ENCODE peak calls at places on chromosomes 2 and 18, in four cellular contexts. One of them, this sample, is unnamed.

GRCh38 chr2:2422621-2423020 is 91.5 kb upstream of the MYT1L start:
- DNase-seq in K562: no peak
- DNase-seq in H1: no peak
- DNase-seq in A549: no peak
- DNase-seq in this sample: no peak

GRCh38 chr2:145012214-145012670 is 492.3 kb upstream of the ZEB2 start:
- DNase-seq in K562: no peak
- DNase-seq in H1: no peak
- DNase-seq in A549: peak; percentile 46
- DNase-seq in this sample: no peak

GRCh38 chr2:189022492-189022891 is 48.3 kb downstream of the COL3A1 start:
- DNase-seq in K562: no peak
- DNase-seq in H1: no peak
- DNase-seq in A549: no peak
- DNase-seq in this sample: no peak

GRCh38 chr2:197008229-197008628 is 81.7 kb upstream of the PGAP1 start:
- DNase-seq in K562: no peak
- DNase-seq in H1: no peak
- DNase-seq in A549: peak; percentile 12
- DNase-seq in this sample: no peak

GRCh38 chr2:15449542-15450236 is 111.4 kb downstream of the NBAS start:
- DNase-seq in K562: peak; percentile 28
- DNase-seq in H1: no peak
- DNase-seq in A549: no peak
- DNase-seq in this sample: no peak

GRCh38 chr18:74282359-74283254 is 9.2 kb downstream of the CYB5A start:
- DNase-seq in K562: no peak
- DNase-seq in H1: no peak
- DNase-seq in A549: no peak
- DNase-seq in this sample: peak; percentile 44

GRCh38 chr2:1070601-1071000 is 120.0 kb downstream of the SNTG2 start:
- DNase-seq in K562: no peak
- DNase-seq in H1: no peak
- DNase-seq in A549: no peak
- DNase-seq in this sample: no peak

GRCh38 chr2:25499157-25499556 is 157.4 kb upstream of the DNMT3A start:
- DNase-seq in K562: no peak
- DNase-seq in H1: no peak
- DNase-seq in A549: no peak
- DNase-seq in this sample: no peak

GRCh38 chr2:9408641-9409151 is 14.6 kb downstream of the ITGB1BP1 start:
- DNase-seq in K562: no peak
- DNase-seq in H1: no peak
- DNase-seq in A549: no peak
- DNase-seq in this sample: no peak

GRCh38 chr18:23331091-23331920 is 121.8 kb upstream of the RIOK3 start:
- DNase-seq in K562: no peak
- DNase-seq in H1: no peak
- DNase-seq in A549: no peak
- DNase-seq in this sample: no peak

GRCh38 chr18:40314199-40314598 is 1640.8 kb upstream of the PIK3C3 start:
- DNase-seq in K562: no peak
- DNase-seq in H1: no peak
- DNase-seq in A549: no peak
- DNase-seq in this sample: no peak

GRCh38 chr2:224843141-224843540 is 127.0 kb upstream of the CCDC195 start:
- DNase-seq in K562: no peak
- DNase-seq in H1: no peak
- DNase-seq in A549: no peak
- DNase-seq in this sample: no peak

GRCh38 chr2:37819228-37819627 is 105.9 kb upstream of the RMDN2 start:
- DNase-seq in K562: no peak
- DNase-seq in H1: no peak
- DNase-seq in A549: no peak
- DNase-seq in this sample: no peak

GRCh38 chr2:60959501-60959900 is 58.0 kb upstream of the PEX13 start:
- DNase-seq in K562: no peak
- DNase-seq in H1: no peak
- DNase-seq in A549: no peak
- DNase-seq in this sample: no peak

GRCh38 chr2:75113217-75113616 is 86.1 kb downstream of the TACR1 start:
- DNase-seq in K562: no peak
- DNase-seq in H1: no peak
- DNase-seq in A549: no peak
- DNase-seq in this sample: no peak

GRCh38 chr2:67670704-67671300 is 273.7 kb downstream of the ETAA1 start:
- DNase-seq in K562: no peak
- DNase-seq in H1: no peak
- DNase-seq in A549: no peak
- DNase-seq in this sample: peak; percentile 14

GRCh38 chr2:219252900-219253752 is at the start of gene TUBA4B:
- DNase-seq in K562: peak; percentile 65
- DNase-seq in H1: no peak
- DNase-seq in A549: peak; percentile 43
- DNase-seq in this sample: no peak

GRCh38 chr2:46537624-46538023 is 58.3 kb downstream of the TMEM247 start:
- DNase-seq in K562: no peak
- DNase-seq in H1: no peak
- DNase-seq in A549: no peak
- DNase-seq in this sample: no peak

GRCh38 chr2:46540496-46541342 is 61.4 kb downstream of the TMEM247 start:
- DNase-seq in K562: no peak
- DNase-seq in H1: no peak
- DNase-seq in A549: peak; percentile 68
- DNase-seq in this sample: peak; percentile 42

GRCh38 chr2:46539327-46540276 is 60.2 kb downstream of the TMEM247 start:
- DNase-seq in K562: no peak
- DNase-seq in H1: no peak
- DNase-seq in A549: no peak
- DNase-seq in this sample: no peak

GRCh38 chr2:46537046-46537445 is 57.7 kb downstream of the TMEM247 start:
- DNase-seq in K562: no peak
- DNase-seq in H1: no peak
- DNase-seq in A549: no peak
- DNase-seq in this sample: no peak

GRCh38 chr2:46538393-46538792 is 59.0 kb downstream of the TMEM247 start:
- DNase-seq in K562: no peak
- DNase-seq in H1: no peak
- DNase-seq in A549: no peak
- DNase-seq in this sample: no peak
- TF ChIP-seq PHF8 in K562: no peak
- TF ChIP-seq PHF8 in H1: no peak
- TF ChIP-seq PHF8 in A549: no peak
- TF ChIP-seq PHF8 in this sample: no peak

DNA sequence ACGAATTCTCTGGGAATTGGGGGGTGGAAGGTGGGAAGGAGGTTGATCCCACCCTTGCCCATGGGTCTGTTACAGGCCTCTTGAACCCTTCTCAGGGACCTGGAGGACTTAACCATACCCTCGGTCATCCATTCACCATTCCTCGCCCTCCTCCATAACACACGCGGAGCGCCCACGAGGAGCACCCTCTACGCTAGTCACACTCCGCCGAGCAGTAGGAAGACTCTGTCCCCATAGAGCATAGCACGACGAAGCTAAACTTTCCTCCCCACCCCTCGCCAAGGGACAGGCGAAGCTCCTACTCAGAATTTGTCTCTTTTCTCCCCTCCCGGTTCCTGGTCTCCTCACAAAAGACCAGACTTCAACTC is 611 bp upstream of the ITSN2 start:
- DNase-seq in K562: no peak
- DNase-seq in H1: no peak
- DNase-seq in A549: no peak
- DNase-seq in this sample: no peak
- TF ChIP-seq PHF8 in K562: no peak
- TF ChIP-seq PHF8 in H1: no peak
- TF ChIP-seq PHF8 in A549: no peak
- TF ChIP-seq PHF8 in this sample: no peak

GRCh38 chr2:23824777-23825212 is 102.1 kb downstream of the ATAD2B start:
- DNase-seq in K562: peak; percentile 62
- DNase-seq in H1: no peak
- DNase-seq in A549: peak; percentile 60
- DNase-seq in this sample: peak; percentile 51

GRCh38 chr2:23828986-23829385 is 97.9 kb downstream of the ATAD2B start:
- DNase-seq in K562: no peak
- DNase-seq in H1: no peak
- DNase-seq in A549: no peak
- DNase-seq in this sample: no peak

GRCh38 chr2:23826079-23826478 is 100.8 kb downstream of the ATAD2B start:
- DNase-seq in K562: no peak
- DNase-seq in H1: no peak
- DNase-seq in A549: no peak
- DNase-seq in this sample: no peak

GRCh38 chr2:23828256-23828980 is 98.5 kb downstream of the ATAD2B start:
- DNase-seq in K562: no peak
- DNase-seq in H1: no peak
- DNase-seq in A549: peak; percentile 12
- DNase-seq in this sample: no peak

GRCh38 chr2:23826771-23827170 is 100.2 kb downstream of the ATAD2B start:
- DNase-seq in K562: no peak
- DNase-seq in H1: no peak
- DNase-seq in A549: no peak
- DNase-seq in this sample: no peak
- TF ChIP-seq PHF8 in K562: no peak
- TF ChIP-seq PHF8 in H1: no peak
- TF ChIP-seq PHF8 in A549: no peak
- TF ChIP-seq PHF8 in this sample: no peak

GRCh38 chr2:99081886-99082285 is 59.6 kb upstream of the C2orf15 start:
- DNase-seq in K562: no peak
- DNase-seq in H1: no peak
- DNase-seq in A549: no peak
- DNase-seq in this sample: no peak

GRCh38 chr2:99084256-99084655 is 57.3 kb upstream of the C2orf15 start:
- DNase-seq in K562: no peak
- DNase-seq in H1: no peak
- DNase-seq in A549: no peak
- DNase-seq in this sample: no peak

GRCh38 chr2:99086385-99086784 is 55.1 kb upstream of the C2orf15 start:
- DNase-seq in K562: no peak
- DNase-seq in H1: no peak
- DNase-seq in A549: no peak
- DNase-seq in this sample: no peak

GRCh38 chr2:99088017-99088416 is 53.5 kb upstream of the C2orf15 start:
- DNase-seq in K562: no peak
- DNase-seq in H1: no peak
- DNase-seq in A549: no peak
- DNase-seq in this sample: no peak

DNA sequence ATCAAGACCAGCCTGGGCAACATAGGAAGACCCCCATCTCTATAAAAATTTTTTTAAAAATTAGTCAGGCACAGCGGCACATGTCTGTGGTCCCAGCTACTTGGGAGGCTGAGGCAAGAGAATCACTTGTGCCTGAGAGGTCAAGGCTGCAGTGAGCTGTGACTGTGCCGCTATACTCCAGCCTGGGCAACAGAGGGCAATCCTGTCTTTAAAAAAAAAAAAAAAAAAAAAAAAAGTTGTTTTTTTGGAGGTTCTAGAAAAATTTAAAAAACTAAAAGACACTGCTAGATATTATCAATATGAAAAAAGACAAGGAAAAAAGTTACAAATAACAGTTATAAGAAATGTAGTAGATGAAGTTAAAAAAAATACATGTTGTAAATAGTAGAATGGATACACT is 56.1 kb upstream of the C2orf15 start:
- DNase-seq in K562: peak; percentile 33
- DNase-seq in H1: no peak
- DNase-seq in A549: peak; percentile 36
- DNase-seq in this sample: peak; percentile 20
- TF ChIP-seq PHF8 in K562: no peak
- TF ChIP-seq PHF8 in H1: no peak
- TF ChIP-seq PHF8 in A549: no peak
- TF ChIP-seq PHF8 in this sample: no peak

GRCh38 chr2:120520454-120520853 is 174.5 kb downstream of the INHBB start:
- DNase-seq in K562: no peak
- DNase-seq in H1: no peak
- DNase-seq in A549: no peak
- DNase-seq in this sample: no peak

GRCh38 chr2:120518819-120519218 is 172.9 kb downstream of the INHBB start:
- DNase-seq in K562: no peak
- DNase-seq in H1: no peak
- DNase-seq in A549: no peak
- DNase-seq in this sample: no peak

GRCh38 chr2:120519469-120519868 is 173.5 kb downstream of the INHBB start:
- DNase-seq in K562: no peak
- DNase-seq in H1: no peak
- DNase-seq in A549: no peak
- DNase-seq in this sample: no peak

GRCh38 chr2:120522151-120522751 is 176.3 kb downstream of the INHBB start:
- DNase-seq in K562: peak; percentile 7
- DNase-seq in H1: no peak
- DNase-seq in A549: no peak
- DNase-seq in this sample: no peak

GRCh38 chr2:120520929-120521912 is 175.3 kb downstream of the INHBB start:
- DNase-seq in K562: peak; percentile 53
- DNase-seq in H1: no peak
- DNase-seq in A549: peak; percentile 64
- DNase-seq in this sample: peak; percentile 60
- TF ChIP-seq PHF8 in K562: no peak
- TF ChIP-seq PHF8 in H1: no peak
- TF ChIP-seq PHF8 in A549: no peak
- TF ChIP-seq PHF8 in this sample: no peak

This sample was measured in HepG2.